ENCODE peak calls at places on chromosomes 4 and X, in seven cellular contexts. Q, A, B, N, R, O and H are unnamed samples.

GRCh38 chrX:53445977-53446376 is 11.8 kb upstream of the HSD17B10 start:
- DNase-seq in Q (peak), A (peak), B (no peak), N (peak), R (no peak), O (peak), H (no peak)

GRCh38 chr4:3730422-3730821 is 35.8 kb upstream of the ADRA2C start:
- DNase-seq in Q (no peak), A (no peak), B (no peak), N (no peak), R (no peak), O (no peak), H (no peak)

GRCh38 chr4:67288964-67289363 is 256.3 kb downstream of the CENPC start:
- DNase-seq in Q (no peak), A (no peak), B (no peak), N (peak), R (no peak), O (peak), H (peak)

GRCh38 chr4:86453044-86453501 is 93.2 kb upstream of the MAPK10 start:
- DNase-seq in Q (no peak), A (no peak), B (peak), N (no peak), R (no peak), O (no peak), H (no peak)

GRCh38 chr4:96260071-96260682 is 420.3 kb downstream of the PDHA2 start:
- DNase-seq in Q (no peak), A (no peak), B (no peak), N (no peak), R (no peak), O (no peak), H (no peak)

GRCh38 chr4:159273126-159273438 is 170.2 kb downstream of the RAPGEF2 start:
- DNase-seq in Q (no peak), A (no peak), B (peak), N (no peak), R (no peak), O (no peak), H (no peak)

GRCh38 chr4:25310825-25311210 is 1.8 kb upstream of the ZCCHC4 start:
- DNase-seq in Q (no peak), A (no peak), B (no peak), N (no peak), R (no peak), O (no peak), H (no peak)

GRCh38 chr4:17577660-17578481 is 873 bp downstream of the LAP3 start:
- DNase-seq in Q (peak), A (peak), B (peak), N (no peak), R (no peak), O (peak), H (no peak)

GRCh38 chr4:142728209-142728608 is 117.9 kb downstream of the INPP4B start:
- DNase-seq in Q (no peak), A (no peak), B (no peak), N (no peak), R (no peak), O (no peak), H (no peak)

GRCh38 chr4:135385830-135386581 is 1184.4 kb upstream of the PABPC4L start:
- DNase-seq in Q (no peak), A (no peak), B (no peak), N (no peak), R (no peak), O (no peak), H (no peak)

GRCh38 chr4:16056681-16057400 is 27.0 kb downstream of the PROM1 start:
- DNase-seq in Q (no peak), A (no peak), B (no peak), N (no peak), R (no peak), O (no peak), H (no peak)

GRCh38 chrX:130654409-130654970 is 248.5 kb downstream of the ENOX2 start:
- DNase-seq in Q (peak), A (no peak), B (no peak), N (no peak), R (no peak), O (no peak), H (no peak)

GRCh38 chr4:154686838-154687237 is 57.0 kb upstream of the LRAT start:
- DNase-seq in Q (no peak), A (no peak), B (no peak), N (no peak), R (no peak), O (no peak), H (no peak)

GRCh38 chrX:46710425-46710824 is 48.5 kb downstream of the SLC9A7 start:
- DNase-seq in Q (peak), A (no peak), B (no peak), N (no peak), R (no peak), O (no peak), H (no peak)

GRCh38 chr4:105462042-105462421 is 11.8 kb downstream of the PPA2 start:
- DNase-seq in Q (no peak), A (no peak), B (no peak), N (no peak), R (no peak), O (no peak), H (peak)

GRCh38 chrX:25158635-25159034 is 142.9 kb upstream of the ARX start:
- DNase-seq in Q (no peak), A (no peak), B (no peak), N (no peak), R (no peak), O (no peak), H (no peak)

GRCh38 chr4:112279025-112279881 is 6.5 kb downstream of the TIFA start:
- DNase-seq in Q (no peak), A (no peak), B (no peak), N (no peak), R (no peak), O (peak), H (no peak)

GRCh38 chrX:38929966-38930421 is 128.7 kb downstream of the MID1IP1 start:
- DNase-seq in Q (peak), A (no peak), B (no peak), N (no peak), R (no peak), O (no peak), H (no peak)

GRCh38 chr4:121485190-121485804 is 104.5 kb upstream of the QRFPR start:
- DNase-seq in Q (no peak), A (no peak), B (no peak), N (no peak), R (no peak), O (no peak), H (no peak)

GRCh38 chr4:24674279-24674678 is 89.9 kb upstream of the DHX15 start:
- DNase-seq in Q (no peak), A (no peak), B (no peak), N (no peak), R (no peak), O (peak), H (no peak)

GRCh38 chrX:135984220-135984619 is 1.0 kb upstream of the SLC9A6 start:
- DNase-seq in Q (no peak), A (no peak), B (no peak), N (no peak), R (no peak), O (no peak), H (no peak)

GRCh38 chr4:163343604-163344146 is at the start of gene NPY5R:
- DNase-seq in Q (no peak), A (no peak), B (no peak), N (no peak), R (no peak), O (no peak), H (no peak)

GRCh38 chrX:69032601-69033000 is 132.7 kb downstream of the PJA1 start:
- DNase-seq in Q (no peak), A (no peak), B (no peak), N (no peak), R (no peak), O (no peak), H (no peak)

GRCh38 chr4:28784188-28784587 is 1923.5 kb downstream of the STIM2 start:
- DNase-seq in Q (no peak), A (no peak), B (no peak), N (no peak), R (no peak), O (no peak), H (no peak)

GRCh38 chr4:17811078-17811603 is 362 bp downstream of the NCAPG start:
- DNase-seq in Q (no peak), A (peak), B (peak), N (no peak), R (no peak), O (no peak), H (no peak)

GRCh38 chr4:72283357-72283756 is 251.6 kb downstream of the NPFFR2 start:
- DNase-seq in Q (no peak), A (no peak), B (no peak), N (no peak), R (no peak), O (no peak), H (no peak)

GRCh38 chr4:28287837-28288236 is 1427.2 kb downstream of the STIM2 start:
- DNase-seq in Q (peak), A (no peak), B (no peak), N (no peak), R (no peak), O (no peak), H (no peak)

GRCh38 chr4:110705440-110705782 is 82.5 kb upstream of the PITX2 start:
- DNase-seq in Q (no peak), A (no peak), B (no peak), N (no peak), R (no peak), O (no peak), H (no peak)

GRCh38 chr4:89196056-89196674 is 84.8 kb downstream of the TIGD2 start:
- DNase-seq in Q (no peak), A (no peak), B (no peak), N (no peak), R (no peak), O (no peak), H (no peak)

GRCh38 chrX:130094712-130095111 is 15.6 kb downstream of the ELF4 start:
- DNase-seq in Q (no peak), A (no peak), B (no peak), N (no peak), R (peak), O (no peak), H (no peak)

GRCh38 chr4:8524595-8525382 is 55.4 kb upstream of the GPR78 start:
- DNase-seq in Q (no peak), A (no peak), B (no peak), N (no peak), R (no peak), O (no peak), H (no peak)

GRCh38 chr4:88605744-88606143 is 13.5 kb downstream of the HERC3 start:
- DNase-seq in Q (no peak), A (no peak), B (no peak), N (no peak), R (no peak), O (no peak), H (peak)

GRCh38 chrX:106168107-106168506 is at the start of gene PWWP3B:
- DNase-seq in Q (peak), A (no peak), B (peak), N (no peak), R (no peak), O (no peak), H (no peak)

GRCh38 chrX:43953218-43953617 is 20.0 kb downstream of the NDP start:
- DNase-seq in Q (peak), A (no peak), B (no peak), N (no peak), R (no peak), O (no peak), H (no peak)

GRCh38 chrX:102341867-102342266 is 94.9 kb downstream of the NXF2 start:
- DNase-seq in Q (no peak), A (no peak), B (no peak), N (no peak), R (no peak), O (no peak), H (no peak)

GRCh38 chr4:179804440-179804839 is 2362.2 kb upstream of the AGA start:
- DNase-seq in Q (no peak), A (no peak), B (no peak), N (no peak), R (no peak), O (no peak), H (no peak)

GRCh38 chrX:120549483-120550452 is 11.0 kb downstream of the CUL4B start:
- DNase-seq in Q (peak), A (no peak), B (no peak), N (no peak), R (no peak), O (no peak), H (no peak)

GRCh38 chr4:145878501-145879435 is 59.9 kb downstream of the ZNF827 start:
- DNase-seq in Q (no peak), A (no peak), B (no peak), N (no peak), R (no peak), O (no peak), H (no peak)

GRCh38 chr4:108834167-108834566 is 71.3 kb upstream of the ETNPPL start:
- DNase-seq in Q (peak), A (no peak), B (no peak), N (no peak), R (no peak), O (no peak), H (no peak)

GRCh38 chr4:3196670-3197359 is 52.1 kb upstream of the MSANTD1 start:
- DNase-seq in Q (no peak), A (no peak), B (no peak), N (peak), R (no peak), O (no peak), H (no peak)